ENCODE peak calls at places on chromosomes 4 and X, in seven cellular contexts. X is G401, G is LoVo, V is GM03348, P is NCI-H1092, W is astrocyte of the spinal cord, C is Daoy. Y is an unnamed sample.

GRCh38 chr4:151198748-151199147 is 78.2 kb upstream of the PRSS48 start:
- DNase-seq in G (no peak), P (no peak), C (no peak), X (no peak), V (peak; percentile 23), W (no peak), Y (no peak)

GRCh38 chrX:78024349-78025108 is 55.1 kb upstream of the PGAM4 start:
- DNase-seq in W (no peak), G (peak; percentile 51), P (no peak), V (peak; percentile 3), C (peak; percentile 13), X (no peak), Y (no peak)

GRCh38 chrX:18894156-18894555 is 89.8 kb downstream of the PHKA2 start:
- DNase-seq in X (no peak), W (no peak), C (no peak), V (no peak), G (no peak), P (no peak), Y (no peak)

GRCh38 chrX:147910607-147911006 is 1.1 kb upstream of the FMR1 start:
- DNase-seq in P (no peak), X (no peak), V (no peak), W (no peak), C (no peak), G (no peak), Y (no peak)

GRCh38 chr4:20356565-20356964 is 104.9 kb downstream of the SLIT2 start:
- DNase-seq in P (peak; percentile 88), X (peak; percentile 13), V (no peak), G (no peak), W (peak; percentile 59), C (no peak), Y (no peak)

GRCh38 chr4:1459081-1459480 is 52.8 kb upstream of the NKX1-1 start:
- DNase-seq in W (no peak), G (no peak), X (no peak), V (no peak), P (no peak), C (no peak), Y (no peak)

GRCh38 chrX:55778322-55778721 is 60.8 kb downstream of the RRAGB start:
- DNase-seq in C (no peak), P (no peak), X (no peak), G (no peak), V (no peak), W (no peak), Y (no peak)

GRCh38 chr4:88737304-88738015 is 39.8 kb upstream of the NAP1L5 start:
- DNase-seq in P (no peak), C (no peak), G (no peak), W (peak; percentile 57), X (peak; percentile 73), V (no peak), Y (peak; percentile 7)

GRCh38 chrX:69066966-69067525 is 98.2 kb downstream of the PJA1 start:
- DNase-seq in P (no peak), V (no peak), C (no peak), G (no peak), W (no peak), X (no peak), Y (no peak)

GRCh38 chrX:130543603-130544002 is 141.8 kb downstream of the RBMX2 start:
- DNase-seq in C (no peak), G (no peak), P (no peak), V (no peak), X (no peak), W (no peak), Y (no peak)

GRCh38 chr4:25563071-25563564 is 92.5 kb upstream of the SLC34A2 start:
- DNase-seq in C (peak; percentile 11), G (no peak), P (peak; percentile 20), W (no peak), X (no peak), V (no peak), Y (peak; percentile 25)

GRCh38 chr4:5711479-5712184 is 631 bp downstream of the EVC start:
- DNase-seq in G (no peak), V (peak; percentile 73), C (peak; percentile 77), W (peak; percentile 54), X (no peak), P (no peak), Y (no peak)

GRCh38 chrX:4485917-4486316 is 772.5 kb upstream of the PRKX start:
- DNase-seq in G (no peak), C (no peak), X (no peak), W (no peak), V (no peak), P (no peak), Y (no peak)

GRCh38 chr4:71441186-71442169 is 102.7 kb downstream of the SLC4A4 start:
- DNase-seq in X (peak; percentile 54), W (peak; percentile 59), G (no peak), V (no peak), P (no peak), C (peak; percentile 3), Y (no peak)

GRCh38 chr4:110527156-110527555 is 51.2 kb downstream of the ENPEP start:
- DNase-seq in W (no peak), X (no peak), V (no peak), C (no peak), P (no peak), G (no peak), Y (no peak)

GRCh38 chrX:151975228-151975593 is 735 bp upstream of the GABRE start:
- DNase-seq in W (no peak), V (no peak), G (no peak), C (no peak), X (no peak), P (no peak), Y (no peak)

GRCh38 chr4:70651864-70652506 is 14.3 kb downstream of the JCHAIN start:
- DNase-seq in V (peak; percentile 57), X (peak; percentile 36), C (peak; percentile 2), G (peak; percentile 58), W (peak; percentile 52), P (no peak), Y (peak; percentile 2)

GRCh38 chr4:114257516-114257915 is 278.1 kb upstream of the ARSJ start:
- DNase-seq in X (no peak), W (peak; percentile 32), P (no peak), V (no peak), C (no peak), G (no peak), Y (no peak)

GRCh38 chrX:40947276-40947675 is 138.0 kb upstream of the USP9X start:
- DNase-seq in G (no peak), X (no peak), W (peak; percentile 38), P (no peak), V (peak; percentile 22), C (peak; percentile 9), Y (no peak)

GRCh38 chr4:135838889-135839288 is 1637.3 kb upstream of the PABPC4L start:
- DNase-seq in W (peak; percentile 87), V (no peak), C (peak; percentile 58), G (no peak), X (no peak), P (no peak), Y (no peak)

GRCh38 chr4:70902577-70903281 is 560 bp downstream of the MOB1B start:
- DNase-seq in C (peak; percentile 17), G (peak; percentile 14), X (peak; percentile 53), P (no peak), V (peak; percentile 80), W (peak; percentile 23), Y (no peak)

Y was measured in NCI-H2171.